ENCODE peak calls at places on chromosomes 16 and 17, in six cellular contexts. U is K562, Q is GM12878, J is H1, R is HepG2, X is GM12891. L is an unnamed sample.

GRCh38 chr17:2120550-2121335 is 65.8 kb downstream of the HIC1 start:
- DNase-seq in X (no peak), Q (no peak), J (no peak), R (no peak), U (no peak), L (no peak)

GRCh38 chr17:37358098-37358829 is 17.5 kb upstream of the C17orf78 start:
- DNase-seq in U (peak), X (peak), J (peak), Q (no peak), R (peak), L (peak)

GRCh38 chr16:27310576-27311448 is 3.0 kb upstream of the IL4R start:
- DNase-seq in Q (no peak), X (no peak), R (no peak), J (no peak), U (no peak), L (no peak)

GRCh38 chr16:51045186-51045585 is 105.9 kb downstream of the SALL1 start:
- DNase-seq in J (no peak), Q (no peak), U (no peak), R (no peak), X (no peak), L (no peak)

GRCh38 chr17:30720013-30720471 is 104.5 kb downstream of the CRLF3 start:
- DNase-seq in Q (no peak), X (no peak), R (no peak), J (peak), U (no peak), L (no peak)

GRCh38 chr17:80030730-80031410 is 4.8 kb downstream of the TBC1D16 start:
- DNase-seq in Q (no peak), R (no peak), J (no peak), U (no peak), X (no peak), L (no peak)

GRCh38 chr16:30666681-30667080 is 8.4 kb downstream of the FBRS start:
- DNase-seq in Q (no peak), J (no peak), U (peak), X (no peak), R (no peak), L (no peak)

GRCh38 chr17:63222655-63223054 is 223.5 kb downstream of the CYB561 start:
- DNase-seq in Q (no peak), X (no peak), J (no peak), R (no peak), U (no peak), L (no peak)

GRCh38 chr17:9268546-9268945 is 247.2 kb downstream of the NTN1 start:
- DNase-seq in J (no peak), X (no peak), U (no peak), R (no peak), Q (no peak), L (no peak)

GRCh38 chr17:40884708-40885512 is at the start of gene KRT20:
- DNase-seq in R (no peak), U (no peak), Q (no peak), J (no peak), X (no peak), L (no peak)

GRCh38 chr17:6577686-6578263 is 21.4 kb upstream of the PITPNM3 start:
- DNase-seq in X (no peak), U (peak), J (peak), R (no peak), Q (no peak), L (no peak)

GRCh38 chr17:31688704-31689103 is 170.3 kb downstream of the COPRS start:
- DNase-seq in Q (no peak), U (no peak), R (no peak), X (no peak), J (no peak), L (no peak)

GRCh38 chr17:44308865-44309264 is 464 bp downstream of the RUNDC3A start:
- DNase-seq in U (no peak), J (no peak), X (no peak), Q (no peak), R (no peak), L (no peak)

GRCh38 chr17:61713035-61713434 is 122.0 kb upstream of the NACA2 start:
- DNase-seq in J (no peak), R (no peak), Q (no peak), U (no peak), X (no peak), L (no peak)

GRCh38 chr17:7580631-7581554 is 1.5 kb downstream of the CD68 start:
- DNase-seq in J (peak), U (no peak), Q (no peak), R (no peak), X (no peak), L (no peak)

GRCh38 chr17:59627269-59627668 is 7.6 kb downstream of the CLTC start:
- DNase-seq in U (no peak), J (no peak), R (no peak), Q (no peak), X (no peak), L (no peak)

GRCh38 chr16:31083981-31084380 is 4.8 kb downstream of the PRSS53 start:
- DNase-seq in U (no peak), R (no peak), X (no peak), J (no peak), Q (no peak), L (no peak)

GRCh38 chr16:73054732-73055481 is 7.0 kb upstream of the ZFHX3 start:
- DNase-seq in J (no peak), X (no peak), Q (no peak), R (peak), U (no peak), L (no peak)

GRCh38 chr17:77409282-77410161 is 268.8 kb downstream of the SEC14L1 start:
- DNase-seq in J (peak), U (no peak), Q (no peak), R (no peak), X (no peak), L (no peak)

GRCh38 chr16:57901480-57902069 is 69.4 kb downstream of the CNGB1 start:
- DNase-seq in J (no peak), R (no peak), U (no peak), Q (no peak), X (no peak), L (no peak)

GRCh38 chr17:41098476-41098875 is 534 bp upstream of the KRTAP4-8 start:
- DNase-seq in X (no peak), U (no peak), R (no peak), Q (no peak), J (no peak), L (no peak)

GRCh38 chr17:56786989-56787482 is 46.7 kb downstream of the C17orf67 start:
- DNase-seq in Q (peak), R (peak), U (no peak), X (no peak), J (no peak), L (no peak)

GRCh38 chr17:19718041-19718612 is 1.7 kb upstream of the SLC47A2 start:
- DNase-seq in J (no peak), U (no peak), Q (no peak), X (no peak), R (no peak), L (no peak)

GRCh38 chr16:61576476-61576875 is 459.8 kb downstream of the CDH8 start:
- DNase-seq in R (no peak), U (no peak), Q (no peak), J (no peak), X (no peak), L (no peak)

GRCh38 chr16:81779540-81780320 is 639 bp downstream of the PLCG2 start:
- DNase-seq in U (peak), X (no peak), Q (no peak), R (no peak), J (peak), L (no peak)

GRCh38 chr17:37026534-37026875 is 77.8 kb downstream of the AATF start:
- DNase-seq in U (no peak), J (no peak), R (no peak), Q (no peak), X (no peak), L (no peak)

GRCh38 chr16:57815987-57816745 is 13.9 kb upstream of the KIFC3 start:
- DNase-seq in R (no peak), U (peak), J (no peak), Q (no peak), X (no peak), L (no peak)

GRCh38 chr17:17191346-17191792 is 14.8 kb downstream of the PLD6 start:
- DNase-seq in J (no peak), X (no peak), U (no peak), Q (no peak), R (no peak), L (no peak)

GRCh38 chr17:17190188-17190587 is 15.9 kb downstream of the PLD6 start:
- DNase-seq in J (no peak), Q (no peak), R (peak), X (no peak), U (no peak), L (no peak)

GRCh38 chr17:17188586-17188985 is 17.5 kb downstream of the PLD6 start:
- DNase-seq in Q (no peak), R (no peak), U (no peak), J (no peak), X (no peak), L (no peak)

GRCh38 chr17:17189559-17189958 is 16.6 kb downstream of the PLD6 start:
- DNase-seq in J (no peak), R (no peak), U (no peak), Q (no peak), X (no peak), L (no peak)

GRCh38 chr17:17191961-17192381 is 14.2 kb downstream of the PLD6 start:
- DNase-seq in X (no peak), J (no peak), Q (no peak), U (no peak), R (no peak), L (no peak)
- TF ChIP-seq POLR2AphosphoS5 in X (no peak), J (no peak), Q (no peak), U (no peak), R (no peak), L (no peak)

DNA sequence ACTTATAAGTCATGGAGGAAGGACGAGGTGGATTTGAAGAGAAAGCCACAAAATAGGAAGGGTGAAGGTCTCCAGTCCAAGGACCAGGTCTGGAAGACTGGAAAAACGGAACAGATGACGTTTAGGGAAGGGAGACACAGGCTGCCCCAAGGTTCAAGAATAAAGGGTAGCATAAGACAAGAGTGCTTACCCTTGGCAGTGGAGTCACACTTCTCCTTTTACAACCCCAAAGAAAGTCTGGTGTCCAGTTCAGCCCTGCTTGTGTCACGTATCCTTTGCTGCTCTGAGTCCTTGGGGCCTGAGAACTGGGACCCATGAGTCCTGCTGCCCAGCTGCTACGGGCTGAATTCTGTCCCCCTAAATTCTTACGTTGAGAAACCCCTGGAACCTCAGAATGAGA is 13.0 kb upstream of the GGA2 start:
- DNase-seq in R (no peak), Q (no peak), J (no peak), X (no peak), U (no peak), L (no peak)
- TF ChIP-seq TAF1 in R (no peak), Q (no peak), J (no peak), X (no peak), U (no peak), L (no peak)

DNA sequence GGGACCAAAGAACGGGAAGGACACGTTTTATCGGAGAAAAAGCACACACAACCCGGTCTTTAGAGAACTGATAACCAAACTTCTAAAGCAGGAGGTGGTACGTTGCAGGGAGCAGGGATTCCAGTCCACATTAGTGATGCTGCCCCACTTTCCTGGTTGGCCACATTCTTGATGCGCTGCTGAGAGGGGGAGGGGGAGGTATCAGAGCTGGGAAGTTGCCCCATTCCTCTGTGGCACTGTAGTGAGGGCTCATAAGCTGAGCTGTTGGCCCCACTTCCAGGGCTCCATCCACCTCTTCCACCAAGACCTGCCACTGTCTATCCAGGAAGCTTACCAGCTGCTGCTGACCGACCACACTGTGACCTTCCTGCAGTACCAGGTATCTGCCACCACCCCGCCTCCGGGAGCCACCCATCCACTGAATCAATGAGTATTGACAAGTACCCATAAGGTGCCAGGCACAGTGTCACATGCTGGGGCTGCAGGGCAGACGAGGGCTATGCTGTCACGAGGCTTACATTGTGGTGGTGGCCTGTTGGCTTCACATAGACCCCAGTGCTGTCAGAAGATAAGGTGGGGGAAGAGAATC is 1.0 kb downstream of the TSEN54 start:
- DNase-seq in R (no peak), Q (no peak), U (no peak), X (no peak), J (no peak), L (no peak)
- TF ChIP-seq POLR2A in R (no peak), Q (no peak), U (no peak), X (no peak), J (no peak), L (no peak)

GRCh38 chr17:45941395-45941794 is 47.0 kb downstream of the MAPT start:
- DNase-seq in R (no peak), X (no peak), Q (no peak), U (no peak), J (no peak), L (no peak)

GRCh38 chr17:45936610-45937009 is 42.3 kb downstream of the MAPT start:
- DNase-seq in U (no peak), J (no peak), Q (no peak), X (no peak), R (no peak), L (no peak)

GRCh38 chr17:45940826-45941225 is 46.5 kb downstream of the MAPT start:
- DNase-seq in J (no peak), U (no peak), Q (no peak), X (no peak), R (no peak), L (no peak)

GRCh38 chr17:45940293-45940692 is 45.9 kb downstream of the MAPT start:
- DNase-seq in Q (no peak), X (no peak), U (no peak), J (no peak), R (no peak), L (no peak)

GRCh38 chr17:45939398-45939797 is 45.0 kb downstream of the MAPT start:
- DNase-seq in J (no peak), X (no peak), U (no peak), Q (no peak), R (no peak), L (no peak)
- TF ChIP-seq POLR2AphosphoS5 in J (no peak), X (no peak), U (no peak), Q (no peak), R (no peak), L (no peak)

GRCh38 chr17:65799454-65799853 is 238.0 kb upstream of the AXIN2 start:
- DNase-seq in Q (no peak), U (no peak), X (no peak), J (no peak), R (no peak), L (no peak)

GRCh38 chr17:65797101-65797500 is 235.7 kb upstream of the AXIN2 start:
- DNase-seq in R (no peak), X (no peak), Q (no peak), J (no peak), U (no peak), L (no peak)

GRCh38 chr17:65790241-65790640 is 228.8 kb upstream of the AXIN2 start:
- DNase-seq in J (no peak), X (no peak), R (no peak), U (no peak), Q (no peak), L (no peak)

GRCh38 chr17:65797809-65798208 is 236.4 kb upstream of the AXIN2 start:
- DNase-seq in X (no peak), R (peak), U (peak), J (peak), Q (no peak), L (no peak)

GRCh38 chr17:65794572-65794971 is 233.1 kb upstream of the AXIN2 start:
- DNase-seq in X (no peak), U (peak), Q (no peak), J (no peak), R (peak), L (no peak)
- TF ChIP-seq TAF1 in X (no peak), U (no peak), Q (no peak), J (no peak), R (no peak), L (no peak)

L was measured in GM12892.